ENCODE peak calls at places on chromosomes 4 and X, in six cellular contexts. One of them, this sample, is unnamed. For H3K4me1, the result is how much of the 10 kb centered on the place peaks cover.

GRCh38 chr4:15042529-15043167 is 40.4 kb downstream of the CPEB2 start:
- DNase-seq in IMR-90: no peak
- DNase-seq in mesenchymal stem cell: no peak
- DNase-seq in trophoblast cell: peak
- DNase-seq in H1: no peak
- DNase-seq in neuronal stem cell: no peak
- DNase-seq in this sample: no peak

GRCh38 chrX:40092808-40093435 is 4.8 kb downstream of the BCOR start:
- DNase-seq in mesenchymal stem cell: peak
- DNase-seq in IMR-90: no peak
- DNase-seq in neuronal stem cell: no peak
- DNase-seq in H1: no peak
- DNase-seq in trophoblast cell: no peak
- DNase-seq in this sample: peak

GRCh38 chrX:51496501-51497291 is at the start of gene NUDT11:
- DNase-seq in trophoblast cell: peak
- DNase-seq in IMR-90: peak
- DNase-seq in neuronal stem cell: peak
- DNase-seq in mesenchymal stem cell: peak
- DNase-seq in H1: no peak
- DNase-seq in this sample: peak

GRCh38 chr4:147480891-147481576 is at the start of gene EDNRA:
- DNase-seq in H1: no peak
- DNase-seq in trophoblast cell: no peak
- DNase-seq in neuronal stem cell: peak
- DNase-seq in mesenchymal stem cell: peak
- DNase-seq in IMR-90: peak
- DNase-seq in this sample: peak

GRCh38 chrX:66504481-66504880 is 134.4 kb downstream of the EDA2R start:
- DNase-seq in mesenchymal stem cell: no peak
- DNase-seq in IMR-90: no peak
- DNase-seq in neuronal stem cell: no peak
- DNase-seq in trophoblast cell: peak
- DNase-seq in H1: no peak
- DNase-seq in this sample: no peak

GRCh38 chr4:15444276-15444675 is 16.4 kb downstream of the C1QTNF7 start:
- DNase-seq in trophoblast cell: no peak
- DNase-seq in IMR-90: no peak
- DNase-seq in neuronal stem cell: no peak
- DNase-seq in H1: no peak
- DNase-seq in mesenchymal stem cell: no peak
- DNase-seq in this sample: no peak

GRCh38 chr4:54726907-54727306 is 69.2 kb downstream of the KIT start:
- DNase-seq in neuronal stem cell: no peak
- DNase-seq in IMR-90: no peak
- DNase-seq in mesenchymal stem cell: no peak
- DNase-seq in H1: no peak
- DNase-seq in trophoblast cell: no peak
- DNase-seq in this sample: no peak

GRCh38 chr4:168574581-168575295 is 77.9 kb downstream of the PALLD start:
- DNase-seq in mesenchymal stem cell: no peak
- DNase-seq in H1: no peak
- DNase-seq in neuronal stem cell: no peak
- DNase-seq in trophoblast cell: no peak
- DNase-seq in IMR-90: peak
- DNase-seq in this sample: no peak

GRCh38 chrX:153669174-153669890 is 4.3 kb downstream of the PNCK start:
- DNase-seq in IMR-90: no peak
- DNase-seq in trophoblast cell: peak
- DNase-seq in neuronal stem cell: no peak
- DNase-seq in H1: no peak
- DNase-seq in mesenchymal stem cell: no peak
- DNase-seq in this sample: peak

GRCh38 chr4:6331018-6331417 is 61.4 kb downstream of the WFS1 start:
- DNase-seq in trophoblast cell: peak
- DNase-seq in IMR-90: peak
- DNase-seq in H1: no peak
- DNase-seq in mesenchymal stem cell: peak
- DNase-seq in neuronal stem cell: no peak
- DNase-seq in this sample: peak

GRCh38 chr4:7485096-7485495 is 50.4 kb upstream of the PSAPL1 start:
- DNase-seq in neuronal stem cell: no peak
- DNase-seq in trophoblast cell: no peak
- DNase-seq in IMR-90: no peak
- DNase-seq in mesenchymal stem cell: no peak
- DNase-seq in H1: no peak
- DNase-seq in this sample: no peak

GRCh38 chr4:74123065-74123728 is 24.2 kb upstream of the CXCL2 start:
- DNase-seq in mesenchymal stem cell: peak
- DNase-seq in trophoblast cell: no peak
- DNase-seq in neuronal stem cell: no peak
- DNase-seq in IMR-90: peak
- DNase-seq in H1: no peak
- DNase-seq in this sample: no peak

GRCh38 chrX:153773218-153773611 is 7.6 kb upstream of the SRPK3 start:
- DNase-seq in H1: no peak
- DNase-seq in IMR-90: no peak
- DNase-seq in neuronal stem cell: no peak
- DNase-seq in trophoblast cell: no peak
- DNase-seq in mesenchymal stem cell: no peak
- DNase-seq in this sample: no peak

GRCh38 chrX:69033936-69034335 is 131.3 kb downstream of the PJA1 start:
- DNase-seq in H1: no peak
- DNase-seq in IMR-90: no peak
- DNase-seq in trophoblast cell: peak
- DNase-seq in neuronal stem cell: no peak
- DNase-seq in mesenchymal stem cell: peak
- DNase-seq in this sample: no peak

GRCh38 chr4:100823993-100824323 is 306.1 kb upstream of the EMCN start:
- DNase-seq in mesenchymal stem cell: no peak
- DNase-seq in neuronal stem cell: no peak
- DNase-seq in H1: no peak
- DNase-seq in trophoblast cell: no peak
- DNase-seq in IMR-90: no peak
- DNase-seq in this sample: no peak

GRCh38 chr4:183588169-183588675 is 70.8 kb downstream of the RWDD4 start:
- DNase-seq in IMR-90: peak
- DNase-seq in trophoblast cell: no peak
- DNase-seq in mesenchymal stem cell: peak
- DNase-seq in H1: no peak
- DNase-seq in neuronal stem cell: no peak
- DNase-seq in this sample: no peak

GRCh38 chrX:34956915-34957314 is 14.3 kb downstream of the FAM47B start:
- DNase-seq in H1: no peak
- DNase-seq in neuronal stem cell: no peak
- DNase-seq in trophoblast cell: peak
- DNase-seq in mesenchymal stem cell: peak
- DNase-seq in IMR-90: peak
- DNase-seq in this sample: no peak

GRCh38 chrX:45323387-45323786 is 122.7 kb upstream of the DIPK2B start:
- DNase-seq in mesenchymal stem cell: no peak
- DNase-seq in neuronal stem cell: no peak
- DNase-seq in H1: no peak
- DNase-seq in IMR-90: no peak
- DNase-seq in trophoblast cell: no peak
- DNase-seq in this sample: no peak

GRCh38 chrX:45324941-45325340 is 124.3 kb upstream of the DIPK2B start:
- DNase-seq in trophoblast cell: no peak
- DNase-seq in neuronal stem cell: no peak
- DNase-seq in H1: no peak
- DNase-seq in mesenchymal stem cell: peak
- DNase-seq in IMR-90: peak
- DNase-seq in this sample: no peak

GRCh38 chrX:45329217-45329616 is 128.5 kb upstream of the DIPK2B start:
- DNase-seq in mesenchymal stem cell: no peak
- DNase-seq in neuronal stem cell: no peak
- DNase-seq in IMR-90: no peak
- DNase-seq in H1: no peak
- DNase-seq in trophoblast cell: no peak
- DNase-seq in this sample: no peak
- H3K4ac ChIP-seq in mesenchymal stem cell: no peak
- H3K4ac ChIP-seq in neuronal stem cell: no peak
- H3K4ac ChIP-seq in IMR-90: no peak
- H3K4ac ChIP-seq in H1: no peak
- H3K4ac ChIP-seq in trophoblast cell: no peak
- H3K4ac ChIP-seq in this sample: no peak

GRCh38 chrX:38939067-38939466 is 137.8 kb downstream of the MID1IP1 start:
- DNase-seq in H1: no peak
- DNase-seq in mesenchymal stem cell: peak
- DNase-seq in neuronal stem cell: no peak
- DNase-seq in trophoblast cell: no peak
- DNase-seq in IMR-90: peak
- DNase-seq in this sample: no peak
- H4K91ac ChIP-seq in H1: no peak
- H4K91ac ChIP-seq in mesenchymal stem cell: no peak
- H4K91ac ChIP-seq in neuronal stem cell: no peak
- H4K91ac ChIP-seq in trophoblast cell: no peak
- H4K91ac ChIP-seq in IMR-90: no peak
- H4K91ac ChIP-seq in this sample: no peak

DNA sequence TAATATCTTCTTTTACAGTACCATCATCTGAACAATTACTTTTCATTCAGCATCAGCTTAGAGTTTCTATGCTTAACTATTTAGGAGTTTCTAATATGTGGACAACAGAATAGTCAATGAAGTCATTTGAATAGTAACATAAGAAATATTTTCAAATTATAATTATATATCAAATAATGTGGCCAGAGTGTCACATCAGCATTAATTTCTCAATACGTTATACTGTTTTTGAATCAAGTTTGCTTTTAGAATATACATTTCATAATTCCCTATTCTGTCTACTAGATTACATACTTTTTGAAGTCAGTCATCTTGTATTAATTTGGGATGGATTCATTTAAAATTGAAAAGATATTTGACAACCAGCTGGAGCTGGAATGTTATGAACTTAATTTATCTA is 677.4 kb upstream of the PABPC4L start:
- DNase-seq in IMR-90: no peak
- DNase-seq in trophoblast cell: no peak
- DNase-seq in neuronal stem cell: no peak
- DNase-seq in mesenchymal stem cell: no peak
- DNase-seq in H1: no peak
- DNase-seq in this sample: no peak
- H3K4me1 ChIP-seq in IMR-90: under half
- H3K4me1 ChIP-seq in trophoblast cell: under half
- H3K4me1 ChIP-seq in neuronal stem cell: under half
- H3K4me1 ChIP-seq in mesenchymal stem cell: under half
- H3K4me1 ChIP-seq in H1: under half
- H3K4me1 ChIP-seq in this sample: under half

DNA sequence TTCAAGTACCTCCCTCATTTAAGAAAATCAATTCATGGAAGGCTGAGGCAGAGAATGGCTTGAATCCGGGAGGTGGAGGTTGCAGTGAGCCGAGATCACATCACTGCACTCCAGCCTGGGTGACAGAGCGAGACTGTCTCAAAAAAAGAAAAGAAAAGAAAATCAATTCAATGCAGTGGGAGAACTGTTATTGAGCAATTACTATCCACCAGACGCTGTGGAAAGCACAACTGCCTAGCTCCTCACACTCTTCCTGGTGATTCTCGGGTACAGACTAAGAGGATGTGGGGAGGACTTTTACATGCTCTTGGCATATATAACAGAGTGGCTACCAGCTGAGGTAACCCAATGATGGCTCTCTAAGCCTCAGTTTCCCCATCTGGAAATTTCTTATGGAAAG is 2.7 kb upstream of the TMSB4X start:
- DNase-seq in H1: no peak
- DNase-seq in neuronal stem cell: no peak
- DNase-seq in mesenchymal stem cell: no peak
- DNase-seq in IMR-90: no peak
- DNase-seq in trophoblast cell: no peak
- DNase-seq in this sample: no peak
- H3K4ac ChIP-seq in H1: no peak
- H3K4ac ChIP-seq in neuronal stem cell: no peak
- H3K4ac ChIP-seq in mesenchymal stem cell: no peak
- H3K4ac ChIP-seq in IMR-90: no peak
- H3K4ac ChIP-seq in trophoblast cell: no peak
- H3K4ac ChIP-seq in this sample: no peak

GRCh38 chr4:13526658-13527057 is 17.6 kb downstream of the NKX3-2 start:
- DNase-seq in trophoblast cell: no peak
- DNase-seq in mesenchymal stem cell: no peak
- DNase-seq in H1: no peak
- DNase-seq in IMR-90: no peak
- DNase-seq in neuronal stem cell: no peak
- DNase-seq in this sample: no peak
- H4K91ac ChIP-seq in trophoblast cell: no peak
- H4K91ac ChIP-seq in mesenchymal stem cell: no peak
- H4K91ac ChIP-seq in H1: no peak
- H4K91ac ChIP-seq in IMR-90: no peak
- H4K91ac ChIP-seq in neuronal stem cell: no peak
- H4K91ac ChIP-seq in this sample: no peak

DNA sequence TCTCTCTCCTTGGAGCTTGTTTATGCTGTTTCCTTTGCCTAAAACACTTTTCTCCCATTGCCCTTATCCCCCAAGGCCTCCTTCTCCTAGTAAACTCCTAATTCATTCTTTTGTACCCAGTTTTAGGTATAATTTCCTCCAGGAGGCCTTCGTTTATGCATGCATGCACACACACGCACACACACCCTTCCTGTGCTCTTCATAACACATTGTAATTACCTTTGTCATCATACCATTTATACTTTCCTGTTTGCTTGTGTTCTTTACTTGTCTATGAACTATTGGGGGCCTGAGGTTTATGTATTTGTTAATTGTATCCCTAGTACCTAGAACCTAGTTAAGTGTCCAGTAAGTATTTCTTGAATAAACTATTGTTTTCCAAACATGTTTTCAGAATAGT is 45.5 kb downstream of the XIAP start:
- DNase-seq in IMR-90: no peak
- DNase-seq in H1: no peak
- DNase-seq in neuronal stem cell: no peak
- DNase-seq in trophoblast cell: no peak
- DNase-seq in mesenchymal stem cell: no peak
- DNase-seq in this sample: no peak
- H3K4me1 ChIP-seq in IMR-90: under half
- H3K4me1 ChIP-seq in H1: under half
- H3K4me1 ChIP-seq in neuronal stem cell: under half
- H3K4me1 ChIP-seq in trophoblast cell: under half
- H3K4me1 ChIP-seq in mesenchymal stem cell: under half
- H3K4me1 ChIP-seq in this sample: under half